ENCODE peak calls at places on chromosomes 6 and 20, in ten cellular contexts. One of them, this sample, is unnamed.

GRCh38 chr20:23008673-23009072 is 26.4 kb upstream of the SSTR4 start:
- DNase-seq in prostate gland: no peak
- DNase-seq in HepG2: no peak
- DNase-seq in HCT116: no peak
- DNase-seq in ascending aorta: no peak
- DNase-seq in cardiac muscle cell: no peak
- DNase-seq in gastrocnemius medialis: no peak
- DNase-seq in OCI-LY7: no peak
- DNase-seq in brain microvascular endothelial cell: peak; percentile 22
- DNase-seq in endodermal cell: no peak
- DNase-seq in this sample: no peak

GRCh38 chr6:135465903-135466302 is 31.6 kb downstream of the AHI1 start:
- DNase-seq in prostate gland: no peak
- DNase-seq in HepG2: no peak
- DNase-seq in HCT116: no peak
- DNase-seq in ascending aorta: no peak
- DNase-seq in cardiac muscle cell: no peak
- DNase-seq in gastrocnemius medialis: no peak
- DNase-seq in OCI-LY7: peak; percentile 46
- DNase-seq in brain microvascular endothelial cell: no peak
- DNase-seq in endodermal cell: no peak
- DNase-seq in this sample: no peak

GRCh38 chr6:132478697-132479096 is 34.2 kb downstream of the STX7 start:
- DNase-seq in prostate gland: no peak
- DNase-seq in HepG2: no peak
- DNase-seq in HCT116: no peak
- DNase-seq in ascending aorta: no peak
- DNase-seq in cardiac muscle cell: no peak
- DNase-seq in gastrocnemius medialis: no peak
- DNase-seq in OCI-LY7: no peak
- DNase-seq in brain microvascular endothelial cell: no peak
- DNase-seq in endodermal cell: no peak
- DNase-seq in this sample: no peak

GRCh38 chr20:60959971-60960370 is 292.1 kb upstream of the CDH4 start:
- DNase-seq in prostate gland: no peak
- DNase-seq in HepG2: no peak
- DNase-seq in HCT116: no peak
- DNase-seq in ascending aorta: no peak
- DNase-seq in cardiac muscle cell: no peak
- DNase-seq in gastrocnemius medialis: no peak
- DNase-seq in OCI-LY7: no peak
- DNase-seq in brain microvascular endothelial cell: no peak
- DNase-seq in endodermal cell: no peak
- DNase-seq in this sample: no peak

GRCh38 chr6:104201557-104201956 is 658.2 kb downstream of the HACE1 start:
- DNase-seq in prostate gland: no peak
- DNase-seq in HepG2: no peak
- DNase-seq in HCT116: no peak
- DNase-seq in ascending aorta: no peak
- DNase-seq in cardiac muscle cell: no peak
- DNase-seq in gastrocnemius medialis: no peak
- DNase-seq in OCI-LY7: no peak
- DNase-seq in brain microvascular endothelial cell: no peak
- DNase-seq in endodermal cell: peak; percentile 45
- DNase-seq in this sample: no peak

GRCh38 chr6:32971581-32972352 is 3.4 kb downstream of the BRD2 start:
- DNase-seq in prostate gland: peak; percentile 99
- DNase-seq in HepG2: peak; percentile 98
- DNase-seq in HCT116: peak; percentile 100
- DNase-seq in ascending aorta: peak; percentile 99
- DNase-seq in cardiac muscle cell: peak; percentile 100
- DNase-seq in gastrocnemius medialis: peak; percentile 100
- DNase-seq in OCI-LY7: peak; percentile 100
- DNase-seq in brain microvascular endothelial cell: peak; percentile 100
- DNase-seq in endodermal cell: peak; percentile 99
- DNase-seq in this sample: peak; percentile 99

GRCh38 chr6:90502866-90503407 is 83.9 kb downstream of the MAP3K7 start:
- DNase-seq in prostate gland: no peak
- DNase-seq in HepG2: peak; percentile 93
- DNase-seq in HCT116: peak; percentile 4
- DNase-seq in ascending aorta: no peak
- DNase-seq in cardiac muscle cell: no peak
- DNase-seq in gastrocnemius medialis: no peak
- DNase-seq in OCI-LY7: no peak
- DNase-seq in brain microvascular endothelial cell: peak; percentile 20
- DNase-seq in endodermal cell: peak; percentile 63
- DNase-seq in this sample: no peak

GRCh38 chr6:157073596-157073995 is 249.7 kb downstream of the TMEM242 start:
- DNase-seq in prostate gland: no peak
- DNase-seq in HepG2: no peak
- DNase-seq in HCT116: no peak
- DNase-seq in ascending aorta: no peak
- DNase-seq in cardiac muscle cell: no peak
- DNase-seq in gastrocnemius medialis: no peak
- DNase-seq in OCI-LY7: no peak
- DNase-seq in brain microvascular endothelial cell: no peak
- DNase-seq in endodermal cell: no peak
- DNase-seq in this sample: no peak

GRCh38 chr6:37160922-37161778 is 8.8 kb upstream of the PIM1 start:
- DNase-seq in prostate gland: no peak
- DNase-seq in HepG2: no peak
- DNase-seq in HCT116: no peak
- DNase-seq in ascending aorta: no peak
- DNase-seq in cardiac muscle cell: peak; percentile 87
- DNase-seq in gastrocnemius medialis: no peak
- DNase-seq in OCI-LY7: peak; percentile 67
- DNase-seq in brain microvascular endothelial cell: peak; percentile 60
- DNase-seq in endodermal cell: no peak
- DNase-seq in this sample: no peak

GRCh38 chr6:163422574-163422973 is 8.1 kb downstream of the QKI start:
- DNase-seq in prostate gland: no peak
- DNase-seq in HepG2: no peak
- DNase-seq in HCT116: no peak
- DNase-seq in ascending aorta: no peak
- DNase-seq in cardiac muscle cell: no peak
- DNase-seq in gastrocnemius medialis: no peak
- DNase-seq in OCI-LY7: no peak
- DNase-seq in brain microvascular endothelial cell: no peak
- DNase-seq in endodermal cell: no peak
- DNase-seq in this sample: no peak

GRCh38 chr6:163419413-163420314 is 5.1 kb downstream of the QKI start:
- DNase-seq in prostate gland: no peak
- DNase-seq in HepG2: no peak
- DNase-seq in HCT116: no peak
- DNase-seq in ascending aorta: no peak
- DNase-seq in cardiac muscle cell: peak; percentile 39
- DNase-seq in gastrocnemius medialis: no peak
- DNase-seq in OCI-LY7: no peak
- DNase-seq in brain microvascular endothelial cell: no peak
- DNase-seq in endodermal cell: no peak
- DNase-seq in this sample: no peak

GRCh38 chr6:163418273-163419029 is 3.9 kb downstream of the QKI start:
- DNase-seq in prostate gland: no peak
- DNase-seq in HepG2: no peak
- DNase-seq in HCT116: no peak
- DNase-seq in ascending aorta: no peak
- DNase-seq in cardiac muscle cell: no peak
- DNase-seq in gastrocnemius medialis: no peak
- DNase-seq in OCI-LY7: no peak
- DNase-seq in brain microvascular endothelial cell: no peak
- DNase-seq in endodermal cell: no peak
- DNase-seq in this sample: no peak

GRCh38 chr6:163417595-163417994 is 3.1 kb downstream of the QKI start:
- DNase-seq in prostate gland: no peak
- DNase-seq in HepG2: no peak
- DNase-seq in HCT116: no peak
- DNase-seq in ascending aorta: no peak
- DNase-seq in cardiac muscle cell: no peak
- DNase-seq in gastrocnemius medialis: no peak
- DNase-seq in OCI-LY7: no peak
- DNase-seq in brain microvascular endothelial cell: no peak
- DNase-seq in endodermal cell: no peak
- DNase-seq in this sample: no peak

GRCh38 chr6:163420315-163420667 is 5.8 kb downstream of the QKI start:
- DNase-seq in prostate gland: no peak
- DNase-seq in HepG2: no peak
- DNase-seq in HCT116: no peak
- DNase-seq in ascending aorta: no peak
- DNase-seq in cardiac muscle cell: no peak
- DNase-seq in gastrocnemius medialis: no peak
- DNase-seq in OCI-LY7: no peak
- DNase-seq in brain microvascular endothelial cell: no peak
- DNase-seq in endodermal cell: no peak
- DNase-seq in this sample: no peak
- H3K4me3 ChIP-seq in prostate gland: no peak overlapping the region
- H3K4me3 ChIP-seq in HepG2: no peak overlapping the region
- H3K4me3 ChIP-seq in HCT116: no peak overlapping the region
- H3K4me3 ChIP-seq in ascending aorta: peak overlapping the region; percentile 6
- H3K4me3 ChIP-seq in cardiac muscle cell: peak overlapping the region; percentile 97
- H3K4me3 ChIP-seq in gastrocnemius medialis: peak overlapping the region; percentile 71
- H3K4me3 ChIP-seq in OCI-LY7: no peak overlapping the region
- H3K4me3 ChIP-seq in brain microvascular endothelial cell: no peak overlapping the region
- H3K4me3 ChIP-seq in endodermal cell: no peak overlapping the region
- H3K4me3 ChIP-seq in this sample: peak overlapping the region; percentile 84

GRCh38 chr6:106213660-106214276 is 111.8 kb downstream of the ATG5 start:
- DNase-seq in prostate gland: no peak
- DNase-seq in HepG2: no peak
- DNase-seq in HCT116: no peak
- DNase-seq in ascending aorta: no peak
- DNase-seq in cardiac muscle cell: no peak
- DNase-seq in gastrocnemius medialis: no peak
- DNase-seq in OCI-LY7: no peak
- DNase-seq in brain microvascular endothelial cell: no peak
- DNase-seq in endodermal cell: no peak
- DNase-seq in this sample: no peak
- H3K27ac ChIP-seq in prostate gland: no peak overlapping the region
- H3K27ac ChIP-seq in HepG2: no peak overlapping the region
- H3K27ac ChIP-seq in HCT116: no peak overlapping the region
- H3K27ac ChIP-seq in ascending aorta: no peak overlapping the region
- H3K27ac ChIP-seq in cardiac muscle cell: no peak overlapping the region
- H3K27ac ChIP-seq in gastrocnemius medialis: no peak overlapping the region
- H3K27ac ChIP-seq in OCI-LY7: no peak overlapping the region
- H3K27ac ChIP-seq in brain microvascular endothelial cell: no peak overlapping the region
- H3K27ac ChIP-seq in endodermal cell: no peak overlapping the region
- H3K27ac ChIP-seq in this sample: no peak overlapping the region

GRCh38 chr6:151007069-151007468 is 141.6 kb downstream of the MTHFD1L start:
- DNase-seq in prostate gland: no peak
- DNase-seq in HepG2: no peak
- DNase-seq in HCT116: no peak
- DNase-seq in ascending aorta: no peak
- DNase-seq in cardiac muscle cell: no peak
- DNase-seq in gastrocnemius medialis: no peak
- DNase-seq in OCI-LY7: no peak
- DNase-seq in brain microvascular endothelial cell: no peak
- DNase-seq in endodermal cell: no peak
- DNase-seq in this sample: no peak
- TF ChIP-seq CTCF in prostate gland: no peak
- TF ChIP-seq CTCF in HepG2: no peak
- TF ChIP-seq CTCF in HCT116: no peak
- TF ChIP-seq CTCF in ascending aorta: no peak
- TF ChIP-seq CTCF in cardiac muscle cell: no peak
- TF ChIP-seq CTCF in gastrocnemius medialis: no peak
- TF ChIP-seq CTCF in OCI-LY7: no peak
- TF ChIP-seq CTCF in brain microvascular endothelial cell: no peak
- TF ChIP-seq CTCF in endodermal cell: no peak
- TF ChIP-seq CTCF in this sample: no peak

GRCh38 chr6:17395112-17395511 is 1.7 kb downstream of the CAP2 start:
- DNase-seq in prostate gland: no peak
- DNase-seq in HepG2: peak; percentile 55
- DNase-seq in HCT116: no peak
- DNase-seq in ascending aorta: no peak
- DNase-seq in cardiac muscle cell: no peak
- DNase-seq in gastrocnemius medialis: no peak
- DNase-seq in OCI-LY7: no peak
- DNase-seq in brain microvascular endothelial cell: no peak
- DNase-seq in endodermal cell: no peak
- DNase-seq in this sample: no peak
- H3K4me3 ChIP-seq in prostate gland: no peak overlapping the region
- H3K4me3 ChIP-seq in HepG2: peak overlapping the region; percentile 86
- H3K4me3 ChIP-seq in HCT116: no peak overlapping the region
- H3K4me3 ChIP-seq in ascending aorta: no peak overlapping the region
- H3K4me3 ChIP-seq in cardiac muscle cell: peak overlapping the region; percentile 79
- H3K4me3 ChIP-seq in gastrocnemius medialis: peak overlapping the region; percentile 81
- H3K4me3 ChIP-seq in OCI-LY7: no peak overlapping the region
- H3K4me3 ChIP-seq in brain microvascular endothelial cell: no peak overlapping the region
- H3K4me3 ChIP-seq in endodermal cell: peak overlapping the region; percentile 92
- H3K4me3 ChIP-seq in this sample: no peak overlapping the region

GRCh38 chr20:19834287-19834686 is 76.2 kb downstream of the RIN2 start:
- DNase-seq in prostate gland: no peak
- DNase-seq in HepG2: no peak
- DNase-seq in HCT116: no peak
- DNase-seq in ascending aorta: no peak
- DNase-seq in cardiac muscle cell: no peak
- DNase-seq in gastrocnemius medialis: no peak
- DNase-seq in OCI-LY7: no peak
- DNase-seq in brain microvascular endothelial cell: no peak
- DNase-seq in endodermal cell: no peak
- DNase-seq in this sample: no peak

GRCh38 chr20:19832875-19833274 is 74.8 kb downstream of the RIN2 start:
- DNase-seq in prostate gland: no peak
- DNase-seq in HepG2: no peak
- DNase-seq in HCT116: no peak
- DNase-seq in ascending aorta: no peak
- DNase-seq in cardiac muscle cell: no peak
- DNase-seq in gastrocnemius medialis: no peak
- DNase-seq in OCI-LY7: no peak
- DNase-seq in brain microvascular endothelial cell: no peak
- DNase-seq in endodermal cell: no peak
- DNase-seq in this sample: no peak

GRCh38 chr20:19835533-19836222 is 77.6 kb downstream of the RIN2 start:
- DNase-seq in prostate gland: no peak
- DNase-seq in HepG2: no peak
- DNase-seq in HCT116: no peak
- DNase-seq in ascending aorta: no peak
- DNase-seq in cardiac muscle cell: no peak
- DNase-seq in gastrocnemius medialis: no peak
- DNase-seq in OCI-LY7: no peak
- DNase-seq in brain microvascular endothelial cell: no peak
- DNase-seq in endodermal cell: peak; percentile 55
- DNase-seq in this sample: peak; percentile 74

GRCh38 chr20:19834783-19835182 is 76.7 kb downstream of the RIN2 start:
- DNase-seq in prostate gland: no peak
- DNase-seq in HepG2: no peak
- DNase-seq in HCT116: no peak
- DNase-seq in ascending aorta: no peak
- DNase-seq in cardiac muscle cell: no peak
- DNase-seq in gastrocnemius medialis: no peak
- DNase-seq in OCI-LY7: no peak
- DNase-seq in brain microvascular endothelial cell: no peak
- DNase-seq in endodermal cell: no peak
- DNase-seq in this sample: no peak

DNA sequence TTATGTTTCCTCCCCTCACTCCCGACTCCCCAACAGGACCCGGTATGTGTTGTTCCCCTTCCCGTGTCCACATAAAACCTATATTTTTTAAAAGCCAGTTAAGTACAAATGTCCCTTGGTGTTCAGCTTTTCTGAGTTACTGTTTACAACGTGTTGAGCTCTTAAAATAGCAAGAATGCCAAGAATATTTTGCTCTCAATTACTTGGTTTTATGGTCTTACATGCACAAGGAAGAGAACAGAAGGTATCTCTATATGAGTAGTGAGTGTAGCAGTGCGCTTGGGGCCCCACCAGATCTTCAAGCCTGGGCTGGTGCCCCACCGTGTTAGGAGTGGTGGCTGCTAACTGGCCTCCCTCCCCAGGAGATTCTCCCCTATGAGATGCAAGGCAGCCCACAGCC is 75.3 kb downstream of the RIN2 start:
- DNase-seq in prostate gland: no peak
- DNase-seq in HepG2: no peak
- DNase-seq in HCT116: no peak
- DNase-seq in ascending aorta: no peak
- DNase-seq in cardiac muscle cell: no peak
- DNase-seq in gastrocnemius medialis: no peak
- DNase-seq in OCI-LY7: no peak
- DNase-seq in brain microvascular endothelial cell: no peak
- DNase-seq in endodermal cell: no peak
- DNase-seq in this sample: no peak
- H3K27ac ChIP-seq in prostate gland: no peak overlapping the region
- H3K27ac ChIP-seq in HepG2: no peak overlapping the region
- H3K27ac ChIP-seq in HCT116: no peak overlapping the region
- H3K27ac ChIP-seq in ascending aorta: no peak overlapping the region
- H3K27ac ChIP-seq in cardiac muscle cell: no peak overlapping the region
- H3K27ac ChIP-seq in gastrocnemius medialis: no peak overlapping the region
- H3K27ac ChIP-seq in OCI-LY7: no peak overlapping the region
- H3K27ac ChIP-seq in brain microvascular endothelial cell: no peak overlapping the region
- H3K27ac ChIP-seq in endodermal cell: no peak overlapping the region
- H3K27ac ChIP-seq in this sample: no peak overlapping the region

This sample was measured in dorsolateral prefrontal cortex.